ENCODE peak calls at places on chromosomes 16 and 17, in four cellular contexts. I is DMS153, L is astrocyte of the spinal cord, J is NCI-H187. G is an unnamed sample.

GRCh38 chr17:79977161-79977631 is 58.5 kb downstream of the TBC1D16 start:
- DNase-seq in J (no peak), I (no peak), L (no peak), G (no peak)

GRCh38 chr17:57407287-57408063 is 151.2 kb downstream of the MSI2 start:
- DNase-seq in I (peak), J (peak), L (peak), G (no peak)

GRCh38 chr17:28528329-28529011 is 22.3 kb downstream of the FOXN1 start:
- DNase-seq in J (no peak), L (no peak), I (no peak), G (no peak)

GRCh38 chr16:59697236-59697635 is 963.1 kb upstream of the GOT2 start:
- DNase-seq in J (no peak), L (no peak), I (no peak), G (no peak)

GRCh38 chr17:40738553-40738952 is 16.6 kb downstream of the KRT25 start:
- DNase-seq in J (no peak), L (no peak), I (no peak), G (no peak)

GRCh38 chr16:68436581-68436980 is 11.7 kb downstream of the SMPD3 start:
- DNase-seq in L (no peak), I (no peak), J (no peak), G (no peak)

GRCh38 chr16:83125999-83126568 is 499.3 kb downstream of the CDH13 start:
- DNase-seq in L (no peak), I (no peak), J (no peak), G (no peak)

GRCh38 chr16:57758331-57759117 is 23.0 kb downstream of the KATNB1 start:
- DNase-seq in L (no peak), J (no peak), I (no peak), G (no peak)

GRCh38 chr17:37519241-37519985 is 29.7 kb downstream of the DUSP14 start:
- DNase-seq in I (no peak), J (no peak), L (peak), G (no peak)

GRCh38 chr17:42984486-42984885 is 4.1 kb downstream of the RUNDC1 start:
- DNase-seq in I (peak), J (no peak), L (no peak), G (no peak)

GRCh38 chr17:2710804-2711607 is 558 bp downstream of the CLUH start:
- DNase-seq in I (no peak), J (no peak), L (no peak), G (no peak)

GRCh38 chr17:55527520-55528118 is 16.4 kb upstream of the SMIM36 start:
- DNase-seq in J (no peak), L (peak), I (peak), G (no peak)

GRCh38 chr17:76789235-76789788 is 51.4 kb downstream of the MFSD11 start:
- DNase-seq in L (no peak), J (peak), I (peak), G (no peak)

GRCh38 chr16:31464781-31465260 is 5.5 kb downstream of the ARMC5 start:
- DNase-seq in L (no peak), J (no peak), I (no peak), G (no peak)

GRCh38 chr17:16068323-16068722 is 68.7 kb downstream of the TTC19 start:
- DNase-seq in I (no peak), J (no peak), L (no peak), G (no peak)

GRCh38 chr17:12985431-12986285 is 32.2 kb downstream of the ELAC2 start:
- DNase-seq in I (no peak), L (peak), J (no peak), G (no peak)

GRCh38 chr16:74691093-74691855 is 9.4 kb downstream of the MLKL start:
- DNase-seq in I (no peak), L (no peak), J (no peak), G (no peak)

GRCh38 chr16:75265911-75266701 is 14.7 kb upstream of the BCAR1 start:
- DNase-seq in L (peak), I (peak), J (no peak), G (no peak)

GRCh38 chr17:76868176-76868668 is at the start of gene MGAT5B:
- DNase-seq in I (peak), L (peak), J (peak), G (no peak)